ENCODE peak calls at places on chromosome 16, in four cellular contexts. E is AG10803; Y is small intestine; A is CD8-positive, alpha-beta memory T cell. D is an unnamed sample.

GRCh38 chr16:53372942-53373871 is 61.1 kb upstream of the RBL2 start:
- DNase-seq in E (no peak), Y (peak), A (peak), D (no peak)

GRCh38 chr16:13864689-13865088 is 55.3 kb upstream of the ERCC4 start:
- DNase-seq in E (no peak), Y (no peak), A (no peak), D (no peak)

GRCh38 chr16:8469102-8469778 is 121.1 kb downstream of the TMEM114 start:
- DNase-seq in E (no peak), Y (no peak), A (no peak), D (no peak)

GRCh38 chr16:55499951-55500350 is 8.9 kb upstream of the LPCAT2 start:
- DNase-seq in E (peak), Y (no peak), A (no peak), D (peak)

GRCh38 chr16:49739381-49739780 is 116.5 kb downstream of the ZNF423 start:
- DNase-seq in E (no peak), Y (no peak), A (no peak), D (no peak)

GRCh38 chr16:58026139-58026704 is 668 bp downstream of the MMP15 start:
- DNase-seq in E (peak), Y (peak), A (no peak), D (peak)

GRCh38 chr16:85431431-85432124 is 181.5 kb upstream of the GSE1 start:
- DNase-seq in E (no peak), Y (no peak), A (no peak), D (no peak)

GRCh38 chr16:7025616-7026190 is 306.9 kb upstream of the RBFOX1 start:
- DNase-seq in E (no peak), Y (peak), A (no peak), D (peak)

GRCh38 chr16:8848231-8848938 is 20.4 kb downstream of the CARHSP1 start:
- DNase-seq in E (no peak), Y (no peak), A (no peak), D (no peak)

GRCh38 chr16:19410435-19411153 is 7.1 kb upstream of the TMC5 start:
- DNase-seq in E (no peak), Y (peak), A (no peak), D (peak)

GRCh38 chr16:17238285-17239028 is 232.3 kb downstream of the XYLT1 start:
- DNase-seq in E (peak), Y (no peak), A (no peak), D (peak)

GRCh38 chr16:70614208-70614951 is 32.0 kb upstream of the IL34 start:
- DNase-seq in E (no peak), Y (peak), A (no peak), D (no peak)

GRCh38 chr16:64481497-64481896 is 640.4 kb downstream of the CDH11 start:
- DNase-seq in E (no peak), Y (no peak), A (no peak), D (no peak)

GRCh38 chr16:68275611-68276191 is 11.4 kb downstream of the SLC7A6 start:
- DNase-seq in E (no peak), Y (peak), A (peak), D (no peak)

DNA sequence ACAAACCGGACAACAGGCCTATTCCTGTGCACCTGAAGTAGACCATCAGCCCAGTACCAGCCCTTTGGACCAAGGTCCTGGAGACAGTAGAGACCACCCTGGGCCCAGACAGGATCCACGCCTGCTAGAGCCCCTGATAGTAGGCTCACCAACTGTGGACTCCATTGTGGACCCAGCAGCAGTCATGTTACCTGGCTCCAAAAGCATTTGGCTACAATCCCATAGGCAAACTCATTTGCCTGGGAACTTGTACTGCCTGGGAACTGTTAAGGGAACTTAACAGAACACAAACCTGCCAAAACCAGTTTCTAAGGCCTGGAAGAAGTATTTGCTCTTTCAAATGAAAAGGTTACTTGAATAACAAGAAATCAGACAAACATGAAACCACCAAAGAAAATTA is 10.0 kb upstream of the ACSM1 start:
- DNase-seq in E (no peak), Y (no peak), A (no peak), D (no peak)
- H3K4me3 ChIP-seq in E (no peak), Y (no peak), A (no peak), D (no peak)

GRCh38 chr16:10897134-10897533 is 20.1 kb downstream of the CIITA start:
- DNase-seq in E (no peak), Y (no peak), A (no peak), D (no peak)

GRCh38 chr16:10892782-10893181 is 15.8 kb downstream of the CIITA start:
- DNase-seq in E (no peak), Y (no peak), A (no peak), D (no peak)

GRCh38 chr16:10896165-10896564 is 19.2 kb downstream of the CIITA start:
- DNase-seq in E (no peak), Y (no peak), A (no peak), D (no peak)

GRCh38 chr16:10896723-10897122 is 19.7 kb downstream of the CIITA start:
- DNase-seq in E (no peak), Y (no peak), A (no peak), D (no peak)

DNA sequence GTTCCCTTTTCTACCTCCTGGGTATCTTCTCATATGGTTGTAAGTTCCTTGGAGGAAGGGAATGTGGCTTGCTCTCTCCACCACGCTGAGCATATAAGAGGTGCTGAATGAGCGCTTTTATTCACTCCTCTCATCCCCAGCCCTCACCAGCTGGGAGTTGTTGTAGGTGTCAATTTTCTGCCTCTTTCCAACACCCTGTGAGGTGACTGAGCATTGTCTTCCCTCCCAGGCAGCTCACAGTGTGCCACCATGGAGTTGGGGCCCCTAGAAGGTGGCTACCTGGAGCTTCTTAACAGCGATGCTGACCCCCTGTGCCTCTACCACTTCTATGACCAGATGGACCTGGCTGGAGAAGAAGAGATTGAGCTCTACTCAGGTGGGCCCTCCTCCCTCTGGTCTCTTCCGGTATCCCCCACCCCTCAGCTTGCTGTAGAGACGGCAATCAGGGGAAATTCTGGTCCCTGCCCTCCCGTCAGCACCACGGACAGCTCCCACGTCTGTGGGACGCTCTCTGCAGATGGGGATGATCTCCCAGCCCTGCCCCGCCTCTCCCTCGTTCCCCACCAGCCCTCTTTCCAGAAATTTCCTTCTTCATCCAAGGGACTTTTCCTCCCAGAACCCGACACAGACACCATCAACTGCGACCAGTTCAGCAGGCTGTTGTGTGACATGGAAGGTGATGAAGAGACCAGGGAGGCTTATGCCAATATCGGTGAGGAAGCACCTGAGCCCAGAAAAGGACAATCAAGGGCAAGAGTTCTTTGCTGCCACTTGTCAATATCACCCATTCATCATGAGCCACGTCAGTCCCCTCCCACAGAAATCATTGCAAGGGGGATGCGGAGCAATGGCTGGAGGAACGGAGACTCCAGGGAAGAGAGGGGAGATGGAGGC is 18.3 kb downstream of the CIITA start:
- DNase-seq in E (peak), Y (no peak), A (no peak), D (peak)
- H3K4me3 ChIP-seq in E (no peak), Y (no peak), A (no peak), D (no peak)

GRCh38 chr16:81448154-81449131 is 3.8 kb downstream of the CMIP start:
- DNase-seq in E (no peak), Y (peak), A (no peak), D (no peak)
- H3K4me3 ChIP-seq in E (no peak), Y (no peak), A (peak), D (no peak)

DNA sequence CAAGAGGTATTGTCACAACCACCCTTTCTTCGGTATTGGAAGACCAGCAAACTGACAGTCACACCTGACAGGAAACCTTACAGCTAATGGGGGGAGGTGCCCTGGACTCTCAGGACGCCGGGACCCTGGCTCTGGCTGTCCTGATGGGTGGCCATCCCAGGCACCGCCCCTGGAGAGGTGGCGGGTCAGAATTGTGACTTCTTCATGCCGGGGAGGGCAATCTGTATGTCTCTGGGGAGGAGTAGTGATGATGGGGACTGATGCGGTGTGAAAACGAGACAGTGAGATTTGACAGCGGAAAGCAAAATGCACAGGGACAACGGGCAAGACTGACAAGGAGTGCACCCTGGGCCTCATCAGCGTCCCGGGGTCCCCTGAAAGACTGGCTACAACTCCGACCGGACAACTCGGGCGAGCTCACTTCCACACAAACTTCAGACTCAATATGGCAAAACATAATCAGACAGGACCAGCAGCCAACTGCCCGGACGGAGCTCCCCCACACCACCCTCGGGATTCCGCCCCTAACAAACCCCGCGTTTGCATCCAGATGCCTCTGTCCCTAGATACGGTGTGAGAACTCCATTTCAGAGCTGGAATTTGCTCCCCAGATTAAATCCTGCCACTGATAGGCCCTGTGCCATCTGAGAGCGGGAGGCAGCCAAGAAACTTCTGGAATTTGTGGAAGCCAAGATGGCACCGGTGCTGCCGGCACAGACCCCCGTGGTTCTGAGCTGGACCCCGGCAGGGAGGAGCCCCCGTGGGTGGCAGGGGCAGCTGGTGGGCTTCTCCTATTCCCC is 83.6 kb upstream of the CREBBP start:
- DNase-seq in E (no peak), Y (peak), A (no peak), D (no peak)
- H3K4me3 ChIP-seq in E (no peak), Y (no peak), A (no peak), D (no peak)

DNA sequence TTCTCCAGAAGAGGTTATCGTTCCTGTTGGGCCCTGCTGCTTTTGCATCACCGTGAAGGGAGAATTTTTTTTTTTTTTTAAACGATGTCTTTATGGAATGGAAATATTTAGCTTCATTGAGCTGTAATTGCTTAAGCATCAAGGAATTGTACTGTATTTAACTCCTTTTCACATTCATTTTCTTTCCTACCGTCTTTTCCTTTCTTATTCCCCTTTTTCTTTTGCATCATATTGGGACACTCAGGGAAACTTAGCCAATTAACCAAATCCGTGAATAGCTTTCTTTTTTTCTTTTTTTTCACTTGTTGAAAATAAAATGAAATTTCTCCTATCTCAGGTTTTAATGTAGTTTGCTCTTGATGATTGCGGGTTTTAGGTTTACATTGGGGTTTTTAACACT is 1.5 kb downstream of the TNRC6A start:
- DNase-seq in E (no peak), Y (no peak), A (no peak), D (no peak)
- H3K4me3 ChIP-seq in E (peak), Y (no peak), A (peak), D (peak)

DNA sequence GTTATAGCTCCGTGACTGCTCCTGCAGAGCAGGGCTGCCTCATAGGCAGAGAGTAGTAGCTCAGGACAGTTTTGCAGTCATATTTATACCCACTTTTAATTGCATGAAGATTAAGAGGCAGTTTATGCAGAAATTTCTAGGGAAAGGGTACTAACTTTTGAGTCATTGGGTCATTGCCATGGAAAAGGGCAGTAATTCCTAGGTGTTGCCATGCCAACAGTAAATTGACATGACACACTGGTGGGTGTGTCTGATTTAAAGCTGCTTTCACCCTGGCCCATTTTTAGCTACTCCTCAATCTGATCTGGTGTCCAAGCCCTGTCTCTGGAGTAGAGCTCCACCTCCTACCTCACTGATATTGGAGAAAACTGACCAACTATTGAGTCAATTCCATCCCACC is 161.5 kb upstream of the ZKSCAN2 start:
- DNase-seq in E (no peak), Y (no peak), A (no peak), D (no peak)
- H3K4me3 ChIP-seq in E (no peak), Y (no peak), A (no peak), D (no peak)

GRCh38 chr16:88810166-88810867 is 1.4 kb downstream of the APRT start:
- DNase-seq in E (no peak), Y (no peak), A (no peak), D (no peak)
- H3K4me3 ChIP-seq in E (peak), Y (no peak), A (peak), D (peak)

DNA sequence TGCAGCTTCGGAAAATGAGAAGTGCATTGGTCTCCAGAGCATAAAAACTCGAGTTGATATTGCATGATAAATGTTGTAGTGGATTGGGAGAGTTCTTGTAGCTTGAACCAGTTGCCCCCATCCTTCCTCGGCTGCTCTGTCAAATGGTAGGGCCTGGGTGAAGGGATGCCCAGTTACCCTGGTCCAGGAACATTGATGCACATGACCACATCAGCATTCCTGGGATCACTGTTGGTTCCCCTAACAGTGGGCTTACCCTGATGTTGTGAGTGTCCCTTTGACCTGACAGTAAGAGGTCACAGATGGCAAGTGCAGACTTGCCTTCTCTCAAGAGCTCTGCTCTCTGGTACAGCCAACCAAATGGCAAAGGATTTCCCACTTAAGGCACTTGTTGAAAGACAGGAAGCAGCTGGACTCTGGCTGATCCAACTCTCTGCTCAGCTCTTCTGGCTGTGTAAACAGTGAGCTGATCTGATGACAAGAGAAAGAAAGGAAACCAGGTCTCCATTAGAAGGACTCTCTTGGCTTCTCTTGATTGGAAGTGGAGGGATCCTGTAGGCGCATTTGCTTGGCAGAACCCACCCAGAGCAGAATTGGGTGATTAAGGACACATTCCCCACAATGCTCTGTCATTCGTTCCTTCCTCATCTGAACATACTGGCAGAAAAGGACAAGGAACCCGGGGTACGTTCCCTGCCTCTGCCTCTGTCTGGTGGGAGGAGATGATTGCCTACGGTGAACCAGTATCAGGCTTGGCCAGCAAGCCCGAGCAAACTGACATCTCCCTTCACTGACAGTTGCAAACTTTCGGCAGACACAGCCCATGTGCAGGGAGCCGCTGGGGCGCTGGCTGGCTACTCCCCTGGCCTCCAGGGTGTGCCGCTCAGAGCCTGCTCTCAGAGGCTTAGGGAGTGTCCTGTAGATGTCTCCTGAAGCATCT is 29.3 kb downstream of the LDHD start:
- DNase-seq in E (peak), Y (peak), A (no peak), D (peak)
- H3K4me3 ChIP-seq in E (peak), Y (no peak), A (no peak), D (no peak)

D was measured in MG63.